ENCODE peak calls at places on chromosome 19, in four cellular contexts. Z, B, W and T are unnamed samples.

GRCh38 chr19:13827656-13828055 is 32.4 kb downstream of the ZSWIM4 start:
- DNase-seq in B (no peak), W (no peak), Z (no peak), T (no peak)

GRCh38 chr19:8575467-8575997 is 1.7 kb downstream of the MYO1F start:
- DNase-seq in B (peak), Z (peak), W (no peak), T (no peak)

GRCh38 chr19:11832253-11832912 is 16.1 kb upstream of the ZNF439 start:
- DNase-seq in W (no peak), Z (no peak), B (no peak), T (no peak)

GRCh38 chr19:44367024-44367423 is 10.5 kb upstream of the ZNF112 start:
- DNase-seq in W (no peak), B (no peak), Z (no peak), T (no peak)

GRCh38 chr19:13275016-13275722 is 125.0 kb downstream of the IER2 start:
- DNase-seq in B (no peak), Z (no peak), W (no peak), T (no peak)

GRCh38 chr19:33261511-33262192 is 36.0 kb upstream of the SLC7A10 start:
- DNase-seq in Z (no peak), B (no peak), W (no peak), T (no peak)

GRCh38 chr19:40724315-40724714 is 7.4 kb downstream of the ITPKC start:
- DNase-seq in B (no peak), W (no peak), Z (no peak), T (no peak)

GRCh38 chr19:29409121-29409862 is 116.5 kb upstream of the VSTM2B start:
- DNase-seq in W (no peak), Z (no peak), B (no peak), T (no peak)

GRCh38 chr19:38733493-38734175 is 10.6 kb downstream of the CAPN12 start:
- DNase-seq in W (no peak), B (no peak), Z (peak), T (no peak)

GRCh38 chr19:36160821-36161596 is 8.8 kb upstream of the COX7A1 start:
- DNase-seq in B (no peak), Z (no peak), W (no peak), T (no peak)

GRCh38 chr19:19113040-19113541 is 25.2 kb downstream of the TMEM161A start:
- DNase-seq in Z (no peak), W (peak), B (no peak), T (peak)

GRCh38 chr19:39236527-39236926 is 8.3 kb downstream of the IFNL3 start:
- DNase-seq in Z (no peak), W (no peak), B (no peak), T (no peak)

GRCh38 chr19:33988601-33989000 is 183.7 kb upstream of the LSM14A start:
- DNase-seq in W (no peak), B (no peak), Z (peak), T (no peak)

GRCh38 chr19:49746206-49746958 is 16.7 kb downstream of the TSKS start:
- DNase-seq in B (peak), Z (peak), W (peak), T (peak)

GRCh38 chr19:5360003-5360820 is 19.6 kb upstream of the PTPRS start:
- DNase-seq in B (no peak), W (no peak), Z (peak), T (no peak)

GRCh38 chr19:47853003-47853402 is 6.0 kb upstream of the TPRX2 start:
- DNase-seq in B (no peak), Z (no peak), W (no peak), T (no peak)

GRCh38 chr19:11164879-11165406 is 9.4 kb upstream of the SPC24 start:
- DNase-seq in Z (peak), B (no peak), W (no peak), T (no peak)

GRCh38 chr19:41330946-41331678 is 21.1 kb downstream of the CCDC97 start:
- DNase-seq in B (no peak), Z (no peak), W (no peak), T (no peak)

GRCh38 chr19:7391218-7391670 is 42.5 kb downstream of the ARHGEF18 start:
- DNase-seq in Z (no peak), W (no peak), B (peak), T (no peak)

GRCh38 chr19:17303940-17304267 is 679 bp upstream of the ABHD8 start:
- DNase-seq in W (no peak), B (no peak), Z (peak), T (no peak)

GRCh38 chr19:17304386-17305047 is 1.2 kb upstream of the MRPL34 start:
- DNase-seq in B (no peak), W (no peak), Z (no peak), T (no peak)

GRCh38 chr19:17305211-17305516 is 508 bp upstream of the MRPL34 start:
- DNase-seq in W (no peak), Z (no peak), B (no peak), T (no peak)

GRCh38 chr19:17306285-17306714 is 628 bp downstream of the MRPL34 start:
- DNase-seq in B (no peak), W (no peak), Z (no peak), T (no peak)

GRCh38 chr19:17305517-17306284 is at the start of gene MRPL34:
- DNase-seq in W (peak), Z (peak), B (peak), T (peak)
- TF ChIP-seq CTCF in W (peak), Z (peak), B (peak), T (peak)

DNA sequence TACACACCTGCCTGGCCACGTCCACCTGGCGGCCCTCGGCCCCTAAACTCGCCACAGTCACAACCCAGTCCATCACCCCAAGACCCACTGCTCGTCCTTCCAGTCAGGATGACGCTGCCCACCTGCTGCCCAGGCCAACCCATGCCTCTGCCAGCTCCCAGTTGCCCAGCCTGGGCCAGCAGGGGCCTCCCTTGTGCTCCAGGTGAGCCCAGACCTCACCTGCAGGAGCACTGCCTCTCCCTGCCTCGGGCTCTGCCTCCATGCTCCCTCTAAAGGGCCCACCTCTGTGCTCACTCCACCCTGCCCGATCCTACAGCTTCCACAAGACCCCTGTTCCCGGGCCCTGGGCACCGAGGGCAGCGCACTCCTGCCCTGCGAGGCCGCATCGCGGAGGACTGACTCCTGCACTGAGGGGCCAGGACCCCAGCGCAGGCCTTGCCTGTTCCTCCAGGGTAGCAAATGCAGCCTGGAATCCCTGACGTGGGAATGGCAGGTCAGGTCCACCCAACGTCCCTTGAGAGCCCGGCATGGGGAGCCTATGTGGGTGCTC is 8.0 kb upstream of the CACTIN start:
- DNase-seq in W (no peak), Z (no peak), B (no peak), T (no peak)
- TF ChIP-seq CTCF in W (no peak), Z (no peak), B (no peak), T (no peak)

DNA sequence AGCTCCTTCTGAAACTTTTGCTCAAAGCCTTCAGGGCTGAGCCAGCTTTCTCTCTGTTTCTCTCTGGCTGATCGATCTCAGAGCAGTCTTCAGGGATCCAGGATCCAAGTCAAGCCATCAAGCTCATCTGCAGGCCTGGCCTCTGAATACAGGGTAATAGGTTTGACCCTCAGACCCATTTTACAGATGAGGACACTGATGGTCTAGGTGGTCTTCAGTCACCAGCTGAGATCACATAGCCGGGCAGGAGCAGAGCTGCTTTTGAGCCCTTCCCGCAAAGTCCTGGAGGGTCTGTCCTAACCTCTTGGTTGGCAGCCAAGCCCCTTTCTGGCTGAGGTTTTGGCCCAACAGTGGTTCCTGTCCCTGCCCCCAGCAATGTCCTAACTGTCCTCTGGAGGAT is 5.6 kb upstream of the PEAK3 start:
- DNase-seq in Z (no peak), B (no peak), W (no peak), T (no peak)
- TF ChIP-seq CTCF in Z (no peak), B (no peak), W (no peak), T (no peak)

DNA sequence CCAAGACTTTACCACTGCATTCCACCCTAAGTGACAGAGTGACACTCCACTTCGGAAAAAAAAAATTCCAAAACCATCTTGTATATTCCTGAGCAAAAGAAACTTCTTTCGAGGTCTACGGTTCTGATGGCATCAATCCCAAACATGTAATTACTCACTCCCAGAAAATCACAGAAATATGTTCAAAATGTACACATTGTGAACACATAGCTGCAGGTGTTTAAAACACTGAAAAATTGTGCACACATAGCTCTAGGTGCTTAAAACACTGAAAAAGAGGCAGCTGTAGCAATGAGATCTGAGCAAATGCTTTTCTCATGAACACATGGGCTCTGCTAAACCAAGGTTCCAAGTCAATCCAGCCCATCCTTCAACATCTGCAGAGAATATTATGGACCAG is 14.0 kb upstream of the ZNF468 start:
- DNase-seq in B (no peak), Z (no peak), W (no peak), T (no peak)
- TF ChIP-seq CTCF in B (no peak), Z (no peak), W (no peak), T (no peak)